ENCODE peak calls at places on chromosome 16, in four cellular contexts. Z is HepG2, P is GM12878, Y is K562. B is an unnamed sample.

GRCh38 chr16:85670840-85671239 is 17.9 kb downstream of the GINS2 start:
- DNase-seq in P (no peak), Z (no peak), Y (no peak), B (no peak)

GRCh38 chr16:64878964-64879363 is 242.9 kb downstream of the CDH11 start:
- DNase-seq in P (no peak), Z (no peak), Y (no peak), B (no peak)

GRCh38 chr16:84088695-84089395 is 27.9 kb downstream of the MBTPS1 start:
- DNase-seq in P (peak), Y (no peak), Z (peak), B (no peak)

GRCh38 chr16:11670171-11671131 is 2.2 kb downstream of the SNN start:
- DNase-seq in Y (no peak), P (peak), Z (no peak), B (no peak)

GRCh38 chr16:69324013-69324531 is 6.3 kb downstream of the PDF start:
- DNase-seq in Y (no peak), Z (no peak), P (no peak), B (no peak)

GRCh38 chr16:1308036-1308976 is 1.1 kb upstream of the UBE2I start:
- DNase-seq in Z (peak), Y (peak), P (no peak), B (no peak)

GRCh38 chr16:54921229-54921824 is 9.3 kb upstream of the IRX5 start:
- DNase-seq in P (no peak), Z (no peak), Y (no peak), B (no peak)

GRCh38 chr16:19850131-19850817 is 34.4 kb downstream of the GPRC5B start:
- DNase-seq in Z (no peak), Y (no peak), P (no peak), B (no peak)

GRCh38 chr16:81319221-81319912 is 4.6 kb downstream of the GAN start:
- DNase-seq in Z (no peak), Y (peak), P (no peak), B (no peak)

GRCh38 chr16:66832661-66833305 is 2.0 kb upstream of the NAE1 start:
- DNase-seq in Z (no peak), Y (no peak), P (no peak), B (peak)

GRCh38 chr16:1208239-1208830 is 16.7 kb downstream of the TPSG1 start:
- DNase-seq in Y (no peak), P (no peak), Z (no peak), B (no peak)

GRCh38 chr16:397736-398332 is 835 bp downstream of the NME4 start:
- DNase-seq in Y (no peak), Z (peak), P (no peak), B (peak)

GRCh38 chr16:27303256-27304100 is 10.3 kb upstream of the IL4R start:
- DNase-seq in Z (no peak), Y (no peak), P (no peak), B (no peak)

GRCh38 chr16:82660966-82661365 is 34.2 kb downstream of the CDH13 start:
- DNase-seq in P (no peak), Z (no peak), Y (no peak), B (no peak)

GRCh38 chr16:13999071-13999894 is 71.8 kb upstream of the MRTFB start:
- DNase-seq in P (no peak), Y (no peak), Z (no peak), B (no peak)

GRCh38 chr16:30066882-30067583 is 1.5 kb downstream of the ALDOA start:
- DNase-seq in Y (no peak), P (no peak), Z (no peak), B (no peak)

GRCh38 chr16:58035356-58036170 is 10.0 kb downstream of the MMP15 start:
- DNase-seq in Y (no peak), P (no peak), Z (no peak), B (no peak)

GRCh38 chr16:4157376-4157825 is 41.2 kb upstream of the ADCY9 start:
- DNase-seq in P (no peak), Y (no peak), Z (peak), B (no peak)

GRCh38 chr16:66001432-66001831 is 365.1 kb upstream of the CDH5 start:
- DNase-seq in Y (no peak), Z (no peak), P (no peak), B (no peak)

GRCh38 chr16:80932725-80933124 is 74.0 kb downstream of the CMC2 start:
- DNase-seq in Z (no peak), P (no peak), Y (no peak), B (no peak)

GRCh38 chr16:80344570-80344969 is 196.2 kb upstream of the DYNLRB2 start:
- DNase-seq in Z (no peak), P (no peak), Y (no peak), B (no peak)

GRCh38 chr16:84098939-84099338 is 17.8 kb downstream of the MBTPS1 start:
- DNase-seq in P (no peak), Y (no peak), Z (no peak), B (no peak)

GRCh38 chr16:17511340-17511739 is 40.6 kb upstream of the XYLT1 start:
- DNase-seq in Z (no peak), Y (no peak), P (no peak), B (no peak)

DNA sequence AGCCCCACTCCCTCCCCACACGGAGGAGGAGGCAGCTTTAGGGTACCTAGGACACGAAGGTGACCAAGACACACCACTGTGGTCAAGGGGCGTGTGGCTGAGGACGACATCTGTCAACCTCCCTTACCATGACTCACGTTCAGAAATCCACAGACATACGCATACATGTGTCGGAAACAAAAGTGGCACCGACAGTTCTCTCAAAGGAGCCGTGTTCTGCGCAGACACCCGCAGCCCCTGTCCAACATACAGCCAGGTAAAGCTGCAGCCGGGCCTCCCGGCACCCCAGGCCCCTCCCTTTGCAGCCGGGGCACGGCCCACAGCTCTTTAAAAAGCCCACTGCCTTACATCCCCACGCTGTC is 40.4 kb upstream of the KLHDC4 start:
- DNase-seq in P (no peak), Z (no peak), Y (peak), B (no peak)
- TF ChIP-seq FOXK2 in P (no peak), Z (no peak), Y (no peak), B (no peak)

DNA sequence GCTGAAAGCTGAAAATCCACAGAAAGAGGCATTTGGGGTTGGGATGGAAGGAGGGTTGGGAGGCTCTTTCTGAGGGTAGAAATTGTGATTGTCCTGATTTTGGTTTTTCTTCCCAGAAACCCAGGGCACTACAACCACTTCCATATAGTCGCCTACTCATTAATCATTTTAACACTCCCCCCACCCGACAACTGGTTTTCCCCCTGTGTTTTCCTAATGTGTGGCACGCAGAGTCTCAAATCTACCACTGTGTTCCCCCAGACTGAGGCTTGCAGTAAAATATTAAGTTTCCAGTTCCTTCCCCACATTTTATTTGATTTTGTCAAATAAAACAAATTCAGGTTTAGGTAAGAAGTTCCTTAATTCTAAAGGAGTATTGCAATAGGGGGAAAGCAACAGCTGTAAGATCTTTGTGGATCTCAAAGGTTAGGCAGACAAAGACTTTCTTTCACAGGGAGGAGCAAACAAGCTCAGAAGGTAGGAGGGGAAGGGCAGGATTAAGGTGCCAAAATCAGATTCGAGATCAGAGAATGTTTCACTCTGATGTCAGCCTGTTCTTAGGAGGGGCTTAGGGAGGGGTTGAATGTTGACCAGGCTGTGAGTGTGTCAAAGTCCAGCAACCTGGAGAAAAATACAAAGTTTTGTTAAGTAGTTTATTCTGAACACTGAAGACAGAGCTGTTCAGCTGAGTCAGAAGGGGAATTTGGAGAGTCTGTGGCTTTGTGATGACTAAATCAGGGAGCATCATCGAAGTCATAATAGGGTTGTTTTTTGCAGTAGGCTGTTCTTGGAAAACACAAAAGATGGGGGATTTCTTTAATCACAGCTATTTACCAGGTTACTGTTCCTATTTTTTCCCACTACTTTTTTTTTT is 3.6 kb downstream of the ZNF267 start:
- DNase-seq in P (peak), Z (peak), Y (no peak), B (no peak)
- TF ChIP-seq SP1 in P (peak), Z (no peak), Y (no peak), B (no peak)

DNA sequence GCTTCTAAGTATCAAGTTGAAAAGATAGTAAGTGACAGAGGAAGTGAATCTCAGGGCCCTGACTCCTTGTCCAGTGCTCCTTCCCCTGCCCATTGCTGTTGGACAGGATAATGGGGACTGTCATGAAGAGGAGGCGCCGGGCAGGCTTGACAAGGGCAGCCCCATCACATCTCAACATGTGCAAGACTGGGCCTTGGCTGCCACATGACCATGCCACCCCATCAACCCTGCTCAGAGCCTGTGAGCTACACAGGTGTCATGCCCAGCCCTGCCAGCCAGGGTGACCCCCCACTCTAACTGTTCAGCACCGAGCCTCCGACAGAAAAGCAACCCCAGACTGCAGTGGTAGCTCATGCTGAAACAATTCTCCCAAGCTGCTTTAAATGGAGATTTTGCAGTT is 171.6 kb downstream of the C16orf78 start:
- DNase-seq in Y (no peak), P (no peak), Z (no peak), B (no peak)
- TF ChIP-seq FOXK2 in Y (no peak), P (no peak), Z (no peak), B (no peak)

GRCh38 chr16:67995423-67995822 is 3.9 kb downstream of the DPEP2 start:
- DNase-seq in Y (no peak), Z (no peak), P (no peak), B (peak)
- TF ChIP-seq SP1 in Y (no peak), Z (no peak), P (no peak), B (no peak)

DNA sequence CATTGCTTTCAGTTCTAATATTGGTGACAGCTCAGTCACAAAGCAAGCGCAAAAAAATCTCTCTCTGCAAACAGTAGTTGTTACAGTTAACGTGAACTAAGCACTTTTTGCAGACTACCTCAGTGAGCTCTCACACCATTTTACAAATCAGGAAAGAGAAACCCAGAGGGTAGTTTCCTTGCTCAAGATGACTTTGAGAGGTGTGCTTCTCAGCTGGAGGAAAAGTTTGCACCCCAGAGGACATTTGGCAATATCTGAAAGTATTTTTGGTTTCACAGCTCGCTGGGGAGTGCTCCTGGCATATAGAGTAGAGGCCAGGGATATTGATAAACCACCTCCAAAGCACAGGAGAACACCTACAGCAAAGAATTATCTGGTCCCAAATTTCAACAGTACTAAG is 741.1 kb upstream of the EEF2KMT start:
- DNase-seq in Y (no peak), Z (no peak), P (no peak), B (no peak)
- TF ChIP-seq FOXK2 in Y (no peak), Z (no peak), P (no peak), B (no peak)

DNA sequence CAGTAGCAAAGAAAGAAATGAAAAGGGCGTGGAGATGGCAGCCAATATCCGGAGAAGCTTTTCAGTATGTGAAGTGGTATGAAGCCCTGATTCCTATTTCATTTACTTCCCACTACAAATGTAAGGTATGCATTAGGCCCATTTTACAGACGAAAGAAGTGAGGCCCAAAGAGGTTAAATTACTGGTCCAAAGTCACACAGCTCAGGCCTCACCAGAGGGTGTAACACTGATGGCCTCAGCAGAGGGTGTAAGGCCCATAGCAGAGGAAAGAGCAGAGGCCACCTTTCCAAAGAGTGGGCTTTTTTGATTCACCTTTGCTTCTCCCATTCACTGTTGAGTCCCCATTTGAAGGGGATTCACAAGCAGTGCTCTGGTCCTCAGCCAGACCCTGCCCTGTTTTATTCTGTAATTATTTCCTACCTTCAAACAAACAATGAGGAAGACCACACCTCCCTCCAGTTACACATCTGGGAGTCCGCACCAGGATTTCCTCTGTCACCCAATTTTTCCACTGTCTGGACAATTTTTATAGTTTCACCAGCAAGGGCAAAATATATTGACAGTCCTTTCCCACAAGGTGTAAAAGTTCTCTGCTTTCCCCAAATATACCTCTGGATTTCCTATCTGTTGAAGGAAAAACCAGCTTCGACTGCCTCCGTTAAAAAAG is 7.1 kb downstream of the ZFHX3 start:
- DNase-seq in P (no peak), Y (no peak), Z (no peak), B (no peak)
- TF ChIP-seq SP1 in P (no peak), Y (no peak), Z (no peak), B (no peak)